ENCODE peak calls at places on chromosomes 13 and 19, in seven cellular contexts. O is DMS153, Q is EH, R is brain pericyte, B is neural progenitor cell, S is Kasumi-1, L is heart right ventricle. U is an unnamed sample.

GRCh38 chr19:35146746-35147466 is 3.9 kb downstream of the FXYD7 start:
- DNase-seq in O (no peak), Q (no peak), R (no peak), B (no peak), S (no peak), L (no peak), U (no peak)

GRCh38 chr13:109600078-109600477 is 186.3 kb downstream of the IRS2 start:
- DNase-seq in O (no peak), Q (no peak), R (no peak), B (no peak), S (no peak), L (no peak), U (no peak)

GRCh38 chr13:101283782-101284181 is 132.5 kb downstream of the NALCN start:
- DNase-seq in O (peak), Q (no peak), R (no peak), B (no peak), S (no peak), L (no peak), U (no peak)

GRCh38 chr13:99975626-99976025 is 4.1 kb upstream of the ZIC5 start:
- DNase-seq in O (no peak), Q (no peak), R (no peak), B (peak), S (no peak), L (no peak), U (no peak)

GRCh38 chr13:38395505-38395803 is 45.8 kb downstream of the UFM1 start:
- DNase-seq in O (no peak), Q (no peak), R (no peak), B (no peak), S (no peak), L (no peak), U (peak)

GRCh38 chr13:46905249-46905648 is 8.4 kb upstream of the HTR2A start:
- DNase-seq in O (no peak), Q (peak), R (no peak), B (no peak), S (peak), L (no peak), U (no peak)

GRCh38 chr13:100809856-100810255 is 135.3 kb upstream of the TMTC4 start:
- DNase-seq in O (no peak), Q (no peak), R (no peak), B (no peak), S (no peak), L (no peak), U (no peak)

GRCh38 chr13:35856084-35856483 is 275.1 kb downstream of the DCLK1 start:
- DNase-seq in O (no peak), Q (no peak), R (no peak), B (no peak), S (no peak), L (no peak), U (no peak)

GRCh38 chr13:74629985-74630384 is 495.8 kb upstream of the KLF12 start:
- DNase-seq in O (no peak), Q (no peak), R (no peak), B (no peak), S (no peak), L (no peak), U (no peak)

GRCh38 chr13:31896427-31896826 is 135.1 kb upstream of the FRY start:
- DNase-seq in O (peak), Q (peak), R (peak), B (peak), S (no peak), L (peak), U (peak)

GRCh38 chr19:49591731-49592485 is 926 bp downstream of the PRR12 start:
- DNase-seq in O (no peak), Q (peak), R (no peak), B (peak), S (peak), L (peak), U (peak)

GRCh38 chr13:51980918-51981317 is 30.3 kb downstream of the ATP7B start:
- DNase-seq in O (no peak), Q (peak), R (no peak), B (no peak), S (no peak), L (no peak), U (no peak)

GRCh38 chr19:35306473-35307246 is 14.7 kb downstream of the MAG start:
- DNase-seq in O (no peak), Q (no peak), R (no peak), B (peak), S (peak), L (no peak), U (no peak)

GRCh38 chr19:14019100-14019499 is 8.8 kb upstream of the RLN3 start:
- DNase-seq in O (no peak), Q (no peak), R (no peak), B (no peak), S (no peak), L (no peak), U (no peak)

GRCh38 chr13:43307921-43308433 is 284.6 kb downstream of the DNAJC15 start:
- DNase-seq in O (peak), Q (peak), R (peak), B (no peak), S (peak), L (peak), U (peak)

GRCh38 chr13:75016225-75016624 is 465.7 kb downstream of the TBC1D4 start:
- DNase-seq in O (no peak), Q (no peak), R (no peak), B (no peak), S (no peak), L (no peak), U (no peak)

GRCh38 chr19:31413353-31413752 is 64.1 kb upstream of the TSHZ3 start:
- DNase-seq in O (no peak), Q (no peak), R (no peak), B (no peak), S (no peak), L (no peak), U (no peak)

GRCh38 chr19:6577410-6578125 is 13.4 kb downstream of the CD70 start:
- DNase-seq in O (peak), Q (no peak), R (no peak), B (no peak), S (no peak), L (no peak), U (no peak)

GRCh38 chr19:5273782-5274181 is 66.8 kb downstream of the PTPRS start:
- DNase-seq in O (no peak), Q (no peak), R (no peak), B (no peak), S (no peak), L (no peak), U (no peak)

GRCh38 chr13:25733061-25733491 is 318.7 kb downstream of the SHISA2 start:
- DNase-seq in O (peak), Q (peak), R (no peak), B (no peak), S (no peak), L (no peak), U (peak)

GRCh38 chr19:6012416-6013170 is 34.7 kb upstream of the RANBP3 start:
- DNase-seq in O (no peak), Q (no peak), R (no peak), B (no peak), S (no peak), L (no peak), U (no peak)

GRCh38 chr13:91468301-91468700 is 69.9 kb downstream of the GPC5 start:
- DNase-seq in O (no peak), Q (no peak), R (no peak), B (no peak), S (no peak), L (no peak), U (peak)

GRCh38 chr13:21106089-21106488 is 44.7 kb upstream of the LATS2 start:
- DNase-seq in O (no peak), Q (peak), R (no peak), B (no peak), S (no peak), L (no peak), U (peak)

GRCh38 chr19:6678690-6679109 is 8.7 kb upstream of the TNFSF14 start:
- DNase-seq in O (no peak), Q (no peak), R (no peak), B (no peak), S (no peak), L (no peak), U (no peak)

GRCh38 chr13:31909889-31910551 is 121.6 kb upstream of the FRY start:
- DNase-seq in O (peak), Q (peak), R (no peak), B (peak), S (peak), L (peak), U (peak)

GRCh38 chr13:33016414-33017409 is at the start of gene KL:
- DNase-seq in O (peak), Q (no peak), R (no peak), B (peak), S (no peak), L (peak), U (peak)

GRCh38 chr19:41298327-41298964 is 11.5 kb upstream of the CCDC97 start:
- DNase-seq in O (peak), Q (peak), R (peak), B (no peak), S (peak), L (peak), U (peak)

GRCh38 chr13:85362980-85363379 is 436.2 kb downstream of the SLITRK6 start:
- DNase-seq in O (no peak), Q (no peak), R (no peak), B (no peak), S (no peak), L (no peak), U (no peak)

GRCh38 chr13:81394605-81395004 is 1053.7 kb upstream of the SPRY2 start:
- DNase-seq in O (no peak), Q (no peak), R (no peak), B (no peak), S (no peak), L (no peak), U (no peak)

GRCh38 chr13:77781804-77782203 is 84.3 kb downstream of the SLAIN1 start:
- DNase-seq in O (no peak), Q (no peak), R (no peak), B (no peak), S (no peak), L (peak), U (no peak)

GRCh38 chr13:29589234-29589633 is 6.3 kb downstream of the SLC7A1 start:
- DNase-seq in O (no peak), Q (peak), R (no peak), B (peak), S (no peak), L (no peak), U (peak)

GRCh38 chr19:7373862-7374261 is 25.1 kb downstream of the ARHGEF18 start:
- DNase-seq in O (no peak), Q (peak), R (no peak), B (no peak), S (no peak), L (no peak), U (no peak)

U was measured in astrocyte of the hippocampus.